ENCODE peak calls at places on chromosomes 13 and 19, in seven cellular contexts. One of them, this sample, is unnamed.

GRCh38 chr13:106710267-106710666 is 142.3 kb upstream of the ARGLU1 start:
- DNase-seq in tibial nerve: no peak
- DNase-seq in Daoy: no peak
- DNase-seq in DMS153: no peak
- DNase-seq in GM12864: no peak
- DNase-seq in fibroblast of pulmonary artery: peak
- DNase-seq in aorta: no peak
- DNase-seq in this sample: no peak

GRCh38 chr13:90797335-90797734 is 550.2 kb upstream of the MIR17HG start:
- DNase-seq in tibial nerve: no peak
- DNase-seq in Daoy: no peak
- DNase-seq in DMS153: no peak
- DNase-seq in GM12864: no peak
- DNase-seq in fibroblast of pulmonary artery: no peak
- DNase-seq in aorta: no peak
- DNase-seq in this sample: no peak

GRCh38 chr19:7924651-7925170 is 1.2 kb downstream of the CTXN1 start:
- DNase-seq in tibial nerve: no peak
- DNase-seq in Daoy: no peak
- DNase-seq in DMS153: no peak
- DNase-seq in GM12864: no peak
- DNase-seq in fibroblast of pulmonary artery: no peak
- DNase-seq in aorta: no peak
- DNase-seq in this sample: no peak

GRCh38 chr19:4303778-4304508 is 455 bp upstream of the FSD1 start:
- DNase-seq in tibial nerve: no peak
- DNase-seq in Daoy: no peak
- DNase-seq in DMS153: no peak
- DNase-seq in GM12864: no peak
- DNase-seq in fibroblast of pulmonary artery: no peak
- DNase-seq in aorta: no peak
- DNase-seq in this sample: no peak

GRCh38 chr13:36418022-36418805 is 14.1 kb upstream of the CCNA1 start:
- DNase-seq in tibial nerve: no peak
- DNase-seq in Daoy: peak
- DNase-seq in DMS153: no peak
- DNase-seq in GM12864: no peak
- DNase-seq in fibroblast of pulmonary artery: peak
- DNase-seq in aorta: no peak
- DNase-seq in this sample: peak

GRCh38 chr13:106152047-106152446 is 383.4 kb downstream of the EFNB2 start:
- DNase-seq in tibial nerve: no peak
- DNase-seq in Daoy: no peak
- DNase-seq in DMS153: no peak
- DNase-seq in GM12864: no peak
- DNase-seq in fibroblast of pulmonary artery: no peak
- DNase-seq in aorta: no peak
- DNase-seq in this sample: peak

GRCh38 chr13:112897956-112898785 is 70.8 kb upstream of the MCF2L start:
- DNase-seq in tibial nerve: no peak
- DNase-seq in Daoy: no peak
- DNase-seq in DMS153: no peak
- DNase-seq in GM12864: no peak
- DNase-seq in fibroblast of pulmonary artery: no peak
- DNase-seq in aorta: peak
- DNase-seq in this sample: no peak

GRCh38 chr19:39941151-39941550 is 6.7 kb upstream of the FCGBP start:
- DNase-seq in tibial nerve: no peak
- DNase-seq in Daoy: no peak
- DNase-seq in DMS153: no peak
- DNase-seq in GM12864: no peak
- DNase-seq in fibroblast of pulmonary artery: no peak
- DNase-seq in aorta: no peak
- DNase-seq in this sample: no peak

GRCh38 chr13:99953138-99953755 is 18.3 kb downstream of the ZIC5 start:
- DNase-seq in tibial nerve: no peak
- DNase-seq in Daoy: no peak
- DNase-seq in DMS153: no peak
- DNase-seq in GM12864: no peak
- DNase-seq in fibroblast of pulmonary artery: no peak
- DNase-seq in aorta: no peak
- DNase-seq in this sample: no peak

This sample was measured in SW480.